ENCODE peak calls at places on chromosomes 12 and 14, in six cellular contexts. E, J, X, U, T and Y are unnamed samples.

GRCh38 chr14:77139540-77140342 is 1.9 kb downstream of the ZDHHC22 start:
- DNase-seq in E (peak), X (peak), T (peak), J (no peak), U (peak), Y (no peak)

GRCh38 chr12:39070775-39071174 is 165.4 kb upstream of the CPNE8 start:
- DNase-seq in T (no peak), X (no peak), J (no peak), U (no peak), E (no peak), Y (no peak)

GRCh38 chr14:63770187-63770807 is 42.4 kb upstream of the SGPP1 start:
- DNase-seq in J (no peak), T (peak), U (no peak), X (peak), E (peak), Y (no peak)

GRCh38 chr14:59483360-59483759 is 848 bp downstream of the L3HYPDH start:
- DNase-seq in E (no peak), J (no peak), U (no peak), X (peak), T (no peak), Y (no peak)

GRCh38 chr14:91300957-91301356 is 56.5 kb upstream of the GPR68 start:
- DNase-seq in J (no peak), T (no peak), U (no peak), X (no peak), E (no peak), Y (no peak)

GRCh38 chr12:98514984-98515367 is 414 bp upstream of the TMPO start:
- DNase-seq in U (no peak), X (no peak), T (no peak), E (no peak), J (no peak), Y (no peak)

GRCh38 chr12:16076970-16077527 is 165.9 kb downstream of the DERA start:
- DNase-seq in U (no peak), E (no peak), X (no peak), T (no peak), J (no peak), Y (no peak)

GRCh38 chr14:38366374-38366773 is 110.5 kb upstream of the CLEC14A start:
- DNase-seq in E (no peak), X (no peak), T (no peak), U (no peak), J (no peak), Y (no peak)

GRCh38 chr12:115709410-115710065 is 568.0 kb downstream of the MED13L start:
- DNase-seq in J (peak), T (no peak), X (no peak), U (peak), E (no peak), Y (no peak)

GRCh38 chr12:65259501-65259900 is 19.0 kb upstream of the MSRB3 start:
- DNase-seq in J (no peak), T (no peak), X (no peak), E (no peak), U (no peak), Y (no peak)

GRCh38 chr12:123269395-123269892 is 2.2 kb downstream of the CDK2AP1 start:
- DNase-seq in J (peak), E (no peak), T (peak), U (peak), X (peak), Y (no peak)

GRCh38 chr12:9344540-9344939 is 136.3 kb upstream of the PZP start:
- DNase-seq in J (no peak), U (no peak), E (no peak), X (no peak), T (no peak), Y (no peak)

GRCh38 chr14:51692646-51693045 is 40.9 kb downstream of the FRMD6 start:
- DNase-seq in J (no peak), U (no peak), E (no peak), X (no peak), T (no peak), Y (no peak)

GRCh38 chr12:60052483-60052882 is 456.7 kb downstream of the SLC16A7 start:
- DNase-seq in T (no peak), U (no peak), E (no peak), X (no peak), J (no peak), Y (no peak)

GRCh38 chr14:52455291-52456088 is 96.8 kb downstream of the TXNDC16 start:
- DNase-seq in U (no peak), T (no peak), J (no peak), E (no peak), X (peak), Y (no peak)

GRCh38 chr12:74897425-74898211 is 312.0 kb downstream of the KCNC2 start:
- DNase-seq in X (no peak), T (no peak), U (no peak), J (no peak), E (no peak), Y (no peak)

GRCh38 chr12:4564819-4565218 is 2.8 kb downstream of the DYRK4 start:
- DNase-seq in E (no peak), T (peak), J (no peak), X (no peak), U (no peak), Y (no peak)

GRCh38 chr12:121065345-121065744 is 26.3 kb upstream of the OASL start:
- DNase-seq in E (no peak), T (no peak), J (no peak), X (no peak), U (no peak), Y (no peak)

GRCh38 chr12:5078423-5078822 is 34.7 kb downstream of the KCNA5 start:
- DNase-seq in E (no peak), U (no peak), X (no peak), J (peak), T (no peak), Y (no peak)

GRCh38 chr12:84329933-84330332 is 582.7 kb downstream of the SLC6A15 start:
- DNase-seq in X (no peak), E (no peak), T (no peak), U (no peak), J (no peak), Y (no peak)

GRCh38 chr14:74459289-74459946 is 33.4 kb upstream of the SYNDIG1L start:
- DNase-seq in T (peak), X (peak), E (no peak), U (no peak), J (no peak), Y (no peak)

GRCh38 chr12:62263956-62264355 is 3.8 kb downstream of the USP15 start:
- DNase-seq in E (no peak), J (no peak), X (no peak), U (no peak), T (no peak), Y (no peak)

GRCh38 chr14:45893127-45893526 is 640.1 kb upstream of the MIS18BP1 start:
- DNase-seq in J (no peak), T (no peak), E (no peak), U (no peak), X (no peak), Y (no peak)

GRCh38 chr14:36662543-36663403 is 1.1 kb downstream of the PAX9 start:
- DNase-seq in E (peak), J (no peak), T (peak), X (no peak), U (peak), Y (no peak)

GRCh38 chr12:86719381-86719780 is 463.2 kb upstream of the MGAT4C start:
- DNase-seq in E (no peak), T (no peak), U (no peak), J (no peak), X (no peak), Y (no peak)

GRCh38 chr12:104763163-104763805 is 194.8 kb downstream of the SLC41A2 start:
- DNase-seq in E (no peak), U (no peak), T (peak), X (no peak), J (no peak), Y (no peak)

GRCh38 chr12:84131076-84131475 is 781.5 kb downstream of the SLC6A15 start:
- DNase-seq in E (no peak), T (no peak), X (peak), U (no peak), J (no peak), Y (no peak)

GRCh38 chr12:131137836-131138637 is 184.3 kb downstream of the ADGRD1 start:
- DNase-seq in U (no peak), E (no peak), J (no peak), T (no peak), X (no peak), Y (no peak)

GRCh38 chr14:54568821-54569591 is 2.1 kb downstream of the SAMD4A start:
- DNase-seq in U (peak), J (peak), X (peak), T (no peak), E (no peak), Y (no peak)

GRCh38 chr12:13208533-13209278 is 12.2 kb downstream of the EMP1 start:
- DNase-seq in J (no peak), X (no peak), E (no peak), T (no peak), U (no peak), Y (no peak)

GRCh38 chr14:81312289-81312876 is 87.7 kb downstream of the STON2 start:
- DNase-seq in E (no peak), J (no peak), U (no peak), X (no peak), T (no peak), Y (no peak)

GRCh38 chr14:96243785-96244184 is 12.2 kb upstream of the BDKRB1 start:
- DNase-seq in E (no peak), T (no peak), J (no peak), U (no peak), X (no peak), Y (no peak)